ENCODE peak calls at places on chromosomes 2 and 18, in nine cellular contexts. One of them, this sample, is unnamed.

GRCh38 chr2:157333304-157334047 is 7.9 kb upstream of the ERMN start:
- DNase-seq in spleen: no peak
- DNase-seq in effector memory CD8-positive, alpha-beta T cell: no peak
- DNase-seq in midbrain: no peak
- DNase-seq in cardiac septum: no peak
- DNase-seq in NCI-H460: no peak
- DNase-seq in mesendoderm: no peak
- DNase-seq in HS-5: no peak
- DNase-seq in small intestine: no peak
- DNase-seq in this sample: no peak

GRCh38 chr18:10213526-10213925 is 240.9 kb upstream of the APCDD1 start:
- DNase-seq in small intestine: peak; percentile 8
- DNase-seq in midbrain: no peak
- DNase-seq in mesendoderm: peak; percentile 27
- DNase-seq in spleen: no peak
- DNase-seq in effector memory CD8-positive, alpha-beta T cell: no peak
- DNase-seq in HS-5: no peak
- DNase-seq in NCI-H460: no peak
- DNase-seq in cardiac septum: no peak
- DNase-seq in this sample: no peak

GRCh38 chr18:46160050-46160798 is 56.0 kb downstream of the HAUS1 start:
- DNase-seq in midbrain: no peak
- DNase-seq in effector memory CD8-positive, alpha-beta T cell: no peak
- DNase-seq in spleen: no peak
- DNase-seq in mesendoderm: no peak
- DNase-seq in small intestine: no peak
- DNase-seq in HS-5: no peak
- DNase-seq in cardiac septum: no peak
- DNase-seq in NCI-H460: no peak
- DNase-seq in this sample: no peak

GRCh38 chr18:58087928-58088722 is 44.1 kb downstream of the NEDD4L start:
- DNase-seq in mesendoderm: no peak
- DNase-seq in NCI-H460: peak; percentile 20
- DNase-seq in spleen: no peak
- DNase-seq in cardiac septum: no peak
- DNase-seq in midbrain: no peak
- DNase-seq in small intestine: peak; percentile 49
- DNase-seq in HS-5: no peak
- DNase-seq in effector memory CD8-positive, alpha-beta T cell: no peak
- DNase-seq in this sample: no peak

GRCh38 chr2:127153691-127154158 is 46.8 kb upstream of the BIN1 start:
- DNase-seq in mesendoderm: peak; percentile 55
- DNase-seq in small intestine: no peak
- DNase-seq in effector memory CD8-positive, alpha-beta T cell: no peak
- DNase-seq in cardiac septum: no peak
- DNase-seq in midbrain: peak; percentile 76
- DNase-seq in NCI-H460: no peak
- DNase-seq in spleen: no peak
- DNase-seq in HS-5: peak; percentile 93
- DNase-seq in this sample: peak; percentile 35

GRCh38 chr2:30688956-30689401 is 118.3 kb downstream of the CAPN13 start:
- DNase-seq in NCI-H460: no peak
- DNase-seq in spleen: no peak
- DNase-seq in cardiac septum: no peak
- DNase-seq in mesendoderm: no peak
- DNase-seq in effector memory CD8-positive, alpha-beta T cell: no peak
- DNase-seq in midbrain: no peak
- DNase-seq in small intestine: no peak
- DNase-seq in HS-5: no peak
- DNase-seq in this sample: no peak

GRCh38 chr2:208984376-208985100 is 439.3 kb upstream of the MAP2 start:
- DNase-seq in spleen: no peak
- DNase-seq in midbrain: no peak
- DNase-seq in small intestine: no peak
- DNase-seq in HS-5: peak; percentile 44
- DNase-seq in mesendoderm: no peak
- DNase-seq in cardiac septum: no peak
- DNase-seq in NCI-H460: no peak
- DNase-seq in effector memory CD8-positive, alpha-beta T cell: no peak
- DNase-seq in this sample: no peak

GRCh38 chr2:24816884-24817283 is 23.7 kb downstream of the CENPO start:
- DNase-seq in effector memory CD8-positive, alpha-beta T cell: no peak
- DNase-seq in mesendoderm: no peak
- DNase-seq in NCI-H460: no peak
- DNase-seq in spleen: no peak
- DNase-seq in midbrain: no peak
- DNase-seq in small intestine: no peak
- DNase-seq in cardiac septum: no peak
- DNase-seq in HS-5: no peak
- DNase-seq in this sample: no peak

GRCh38 chr18:25278415-25278814 is 73.6 kb downstream of the ZNF521 start:
- DNase-seq in mesendoderm: no peak
- DNase-seq in midbrain: no peak
- DNase-seq in cardiac septum: no peak
- DNase-seq in NCI-H460: no peak
- DNase-seq in spleen: no peak
- DNase-seq in small intestine: no peak
- DNase-seq in effector memory CD8-positive, alpha-beta T cell: no peak
- DNase-seq in HS-5: no peak
- DNase-seq in this sample: no peak

GRCh38 chr18:46433121-46433826 is 223.7 kb downstream of the LOXHD1 start:
- DNase-seq in midbrain: no peak
- DNase-seq in NCI-H460: no peak
- DNase-seq in mesendoderm: peak; percentile 80
- DNase-seq in cardiac septum: no peak
- DNase-seq in small intestine: no peak
- DNase-seq in spleen: no peak
- DNase-seq in HS-5: no peak
- DNase-seq in effector memory CD8-positive, alpha-beta T cell: no peak
- DNase-seq in this sample: no peak